ENCODE peak calls at places on chromosomes 2 and 18, in ten cellular contexts. One of them, this sample, is unnamed.

GRCh38 chr2:108820439-108820838 is 33.9 kb downstream of the CCDC138 start:
- DNase-seq in Calu3: no peak
- DNase-seq in breast epithelium: no peak
- DNase-seq in fibroblast of lung: no peak
- DNase-seq in kidney epithelial cell: no peak
- DNase-seq in pancreas: no peak
- DNase-seq in choroid plexus epithelial cell: no peak
- DNase-seq in adrenal gland: no peak
- DNase-seq in endothelial cell: no peak
- DNase-seq in progenitor cell of endocrine pancreas: no peak
- DNase-seq in this sample: no peak

GRCh38 chr2:100869146-100869545 is 49.2 kb downstream of the NPAS2 start:
- DNase-seq in fibroblast of lung: no peak
- DNase-seq in kidney epithelial cell: no peak
- DNase-seq in choroid plexus epithelial cell: no peak
- DNase-seq in adrenal gland: no peak
- DNase-seq in progenitor cell of endocrine pancreas: no peak
- DNase-seq in Calu3: no peak
- DNase-seq in pancreas: no peak
- DNase-seq in endothelial cell: no peak
- DNase-seq in breast epithelium: no peak
- DNase-seq in this sample: no peak

GRCh38 chr18:78972930-78973331 is 6.7 kb upstream of the SALL3 start:
- DNase-seq in adrenal gland: no peak
- DNase-seq in pancreas: no peak
- DNase-seq in choroid plexus epithelial cell: no peak
- DNase-seq in kidney epithelial cell: no peak
- DNase-seq in Calu3: no peak
- DNase-seq in breast epithelium: no peak
- DNase-seq in progenitor cell of endocrine pancreas: no peak
- DNase-seq in fibroblast of lung: no peak
- DNase-seq in endothelial cell: no peak
- DNase-seq in this sample: no peak

GRCh38 chr2:38702413-38702812 is 36.5 kb downstream of the GALM start:
- DNase-seq in endothelial cell: no peak
- DNase-seq in kidney epithelial cell: peak; percentile 52
- DNase-seq in choroid plexus epithelial cell: peak; percentile 80
- DNase-seq in breast epithelium: no peak
- DNase-seq in pancreas: no peak
- DNase-seq in fibroblast of lung: peak; percentile 97
- DNase-seq in Calu3: no peak
- DNase-seq in progenitor cell of endocrine pancreas: no peak
- DNase-seq in adrenal gland: peak; percentile 44
- DNase-seq in this sample: peak; percentile 86

GRCh38 chr2:166539340-166540162 is 45.5 kb upstream of the SCN7A start:
- DNase-seq in progenitor cell of endocrine pancreas: peak; percentile 27
- DNase-seq in endothelial cell: peak; percentile 65
- DNase-seq in breast epithelium: no peak
- DNase-seq in fibroblast of lung: peak; percentile 43
- DNase-seq in pancreas: no peak
- DNase-seq in choroid plexus epithelial cell: peak; percentile 81
- DNase-seq in Calu3: peak; percentile 61
- DNase-seq in kidney epithelial cell: peak; percentile 5
- DNase-seq in adrenal gland: peak; percentile 53
- DNase-seq in this sample: peak; percentile 82

GRCh38 chr2:165536861-165537499 is 67.5 kb downstream of the CSRNP3 start:
- DNase-seq in pancreas: no peak
- DNase-seq in breast epithelium: no peak
- DNase-seq in endothelial cell: no peak
- DNase-seq in progenitor cell of endocrine pancreas: no peak
- DNase-seq in Calu3: no peak
- DNase-seq in fibroblast of lung: no peak
- DNase-seq in choroid plexus epithelial cell: no peak
- DNase-seq in adrenal gland: no peak
- DNase-seq in kidney epithelial cell: no peak
- DNase-seq in this sample: no peak

GRCh38 chr2:189057316-189057715 is 83.1 kb downstream of the COL3A1 start:
- DNase-seq in pancreas: no peak
- DNase-seq in Calu3: no peak
- DNase-seq in breast epithelium: no peak
- DNase-seq in adrenal gland: no peak
- DNase-seq in endothelial cell: no peak
- DNase-seq in fibroblast of lung: no peak
- DNase-seq in kidney epithelial cell: no peak
- DNase-seq in progenitor cell of endocrine pancreas: no peak
- DNase-seq in choroid plexus epithelial cell: no peak
- DNase-seq in this sample: no peak

GRCh38 chr2:238946586-238947242 is 98.8 kb downstream of the TWIST2 start:
- DNase-seq in Calu3: no peak
- DNase-seq in fibroblast of lung: no peak
- DNase-seq in progenitor cell of endocrine pancreas: no peak
- DNase-seq in choroid plexus epithelial cell: no peak
- DNase-seq in breast epithelium: no peak
- DNase-seq in adrenal gland: peak; percentile 15
- DNase-seq in pancreas: no peak
- DNase-seq in kidney epithelial cell: no peak
- DNase-seq in endothelial cell: no peak
- DNase-seq in this sample: no peak

GRCh38 chr18:7809455-7809854 is 242.3 kb downstream of the PTPRM start:
- DNase-seq in pancreas: no peak
- DNase-seq in breast epithelium: no peak
- DNase-seq in fibroblast of lung: no peak
- DNase-seq in endothelial cell: no peak
- DNase-seq in Calu3: no peak
- DNase-seq in choroid plexus epithelial cell: no peak
- DNase-seq in adrenal gland: no peak
- DNase-seq in kidney epithelial cell: no peak
- DNase-seq in progenitor cell of endocrine pancreas: no peak
- DNase-seq in this sample: no peak

GRCh38 chr18:7809978-7810377 is 242.9 kb downstream of the PTPRM start:
- DNase-seq in choroid plexus epithelial cell: no peak
- DNase-seq in kidney epithelial cell: no peak
- DNase-seq in fibroblast of lung: no peak
- DNase-seq in progenitor cell of endocrine pancreas: no peak
- DNase-seq in Calu3: no peak
- DNase-seq in adrenal gland: no peak
- DNase-seq in endothelial cell: no peak
- DNase-seq in breast epithelium: no peak
- DNase-seq in pancreas: no peak
- DNase-seq in this sample: no peak

GRCh38 chr18:7808992-7809391 is 241.9 kb downstream of the PTPRM start:
- DNase-seq in fibroblast of lung: no peak
- DNase-seq in kidney epithelial cell: no peak
- DNase-seq in adrenal gland: no peak
- DNase-seq in endothelial cell: no peak
- DNase-seq in progenitor cell of endocrine pancreas: no peak
- DNase-seq in choroid plexus epithelial cell: no peak
- DNase-seq in breast epithelium: no peak
- DNase-seq in pancreas: no peak
- DNase-seq in Calu3: no peak
- DNase-seq in this sample: no peak

GRCh38 chr18:7805880-7806279 is 238.8 kb downstream of the PTPRM start:
- DNase-seq in breast epithelium: no peak
- DNase-seq in Calu3: no peak
- DNase-seq in kidney epithelial cell: no peak
- DNase-seq in endothelial cell: no peak
- DNase-seq in adrenal gland: no peak
- DNase-seq in pancreas: no peak
- DNase-seq in progenitor cell of endocrine pancreas: no peak
- DNase-seq in choroid plexus epithelial cell: no peak
- DNase-seq in fibroblast of lung: no peak
- DNase-seq in this sample: no peak

DNA sequence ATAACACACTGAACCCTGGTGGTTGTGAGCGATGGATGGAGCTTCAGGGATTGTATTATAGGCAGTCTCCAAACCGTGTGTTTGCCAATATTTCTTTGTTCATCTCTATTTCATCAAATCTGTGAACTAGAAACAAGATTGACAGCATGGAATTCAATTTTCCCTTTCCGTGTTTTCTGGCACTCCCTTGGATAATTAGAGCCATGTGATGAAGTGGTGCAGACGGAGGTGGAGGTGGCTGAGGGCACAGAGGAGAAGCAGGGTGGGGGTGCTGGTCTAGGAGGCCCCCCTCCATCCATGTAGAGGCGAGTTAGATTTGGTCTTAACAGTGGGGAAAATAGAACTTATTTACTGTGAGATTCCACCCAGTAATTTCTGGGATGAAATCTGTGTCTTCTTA is 240.9 kb downstream of the PTPRM start:
- DNase-seq in Calu3: no peak
- DNase-seq in kidney epithelial cell: no peak
- DNase-seq in choroid plexus epithelial cell: no peak
- DNase-seq in pancreas: no peak
- DNase-seq in endothelial cell: no peak
- DNase-seq in progenitor cell of endocrine pancreas: no peak
- DNase-seq in fibroblast of lung: no peak
- DNase-seq in adrenal gland: no peak
- DNase-seq in breast epithelium: no peak
- DNase-seq in this sample: no peak
- TF ChIP-seq CTCF in Calu3: no peak
- TF ChIP-seq CTCF in kidney epithelial cell: no peak
- TF ChIP-seq CTCF in choroid plexus epithelial cell: no peak
- TF ChIP-seq CTCF in pancreas: no peak
- TF ChIP-seq CTCF in endothelial cell: no peak
- TF ChIP-seq CTCF in progenitor cell of endocrine pancreas: no peak
- TF ChIP-seq CTCF in fibroblast of lung: no peak
- TF ChIP-seq CTCF in adrenal gland: no peak
- TF ChIP-seq CTCF in breast epithelium: no peak
- TF ChIP-seq CTCF in this sample: no peak

DNA sequence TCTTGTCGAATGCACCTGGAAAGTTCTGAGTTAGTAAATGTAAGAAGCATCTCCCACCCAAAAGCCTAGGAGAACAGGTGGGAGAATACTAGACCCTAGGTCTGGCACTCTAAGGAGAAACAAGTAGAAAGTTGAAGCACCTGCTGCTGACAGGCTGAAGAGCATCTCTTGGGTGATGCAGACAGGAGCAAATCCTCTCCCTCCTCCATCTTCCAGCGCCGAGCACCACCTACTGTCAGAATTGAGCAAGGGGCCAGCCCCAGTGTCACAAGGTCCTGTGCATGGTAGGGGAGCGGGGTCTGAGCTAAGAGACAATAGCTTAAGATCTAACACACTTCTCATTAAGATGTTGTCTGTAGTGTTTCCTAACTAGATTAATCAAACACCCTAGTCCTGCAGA is 52.9 kb downstream of the HK2 start:
- DNase-seq in endothelial cell: no peak
- DNase-seq in progenitor cell of endocrine pancreas: no peak
- DNase-seq in fibroblast of lung: no peak
- DNase-seq in choroid plexus epithelial cell: no peak
- DNase-seq in breast epithelium: no peak
- DNase-seq in adrenal gland: no peak
- DNase-seq in Calu3: no peak
- DNase-seq in pancreas: no peak
- DNase-seq in kidney epithelial cell: no peak
- DNase-seq in this sample: no peak
- TF ChIP-seq CTCF in endothelial cell: no peak
- TF ChIP-seq CTCF in progenitor cell of endocrine pancreas: no peak
- TF ChIP-seq CTCF in fibroblast of lung: no peak
- TF ChIP-seq CTCF in choroid plexus epithelial cell: no peak
- TF ChIP-seq CTCF in breast epithelium: no peak
- TF ChIP-seq CTCF in adrenal gland: no peak
- TF ChIP-seq CTCF in Calu3: no peak
- TF ChIP-seq CTCF in pancreas: no peak
- TF ChIP-seq CTCF in kidney epithelial cell: no peak
- TF ChIP-seq CTCF in this sample: no peak

DNA sequence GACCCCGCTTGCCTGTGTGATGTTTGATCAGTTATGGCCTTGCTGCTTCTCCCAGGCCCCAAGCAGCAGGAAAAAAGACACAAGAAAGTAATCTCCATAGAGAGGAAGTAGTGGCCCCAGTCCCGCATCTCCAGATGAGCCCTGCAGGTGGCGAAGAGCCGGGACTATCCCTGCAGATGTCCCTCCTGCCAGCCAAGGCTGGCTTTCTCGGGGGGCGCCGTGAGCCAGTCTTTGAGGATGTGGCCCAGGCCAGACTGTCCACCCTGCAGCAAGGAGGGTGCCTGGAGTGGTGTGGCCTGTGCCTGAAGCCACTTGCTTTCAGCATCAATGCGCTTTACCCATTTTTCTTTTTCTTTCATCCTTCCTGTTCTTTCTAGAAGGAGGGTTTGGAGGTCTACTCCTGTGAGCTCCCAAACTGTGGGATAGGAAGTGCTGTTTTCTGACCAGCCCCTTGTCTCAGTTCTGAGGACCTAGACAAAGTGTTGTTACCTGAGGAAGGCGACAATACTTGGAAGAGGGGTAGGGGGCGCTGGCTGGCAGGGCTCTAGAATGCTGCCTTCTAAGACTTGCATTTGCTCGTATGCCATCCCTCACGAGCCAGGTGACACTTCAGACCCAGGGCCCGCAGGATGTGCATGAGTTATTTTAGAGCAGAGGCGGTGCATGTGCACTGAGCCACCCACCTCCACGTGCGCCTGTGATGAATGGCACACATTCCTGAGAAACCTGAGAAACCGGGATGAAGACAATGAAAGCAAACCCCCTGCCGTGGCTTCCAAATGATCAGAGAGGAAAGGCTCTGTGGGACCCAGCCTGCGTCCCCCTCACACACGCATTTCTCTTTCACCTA is 255.8 kb downstream of the FBXO15 start:
- DNase-seq in Calu3: no peak
- DNase-seq in progenitor cell of endocrine pancreas: peak; percentile 23
- DNase-seq in choroid plexus epithelial cell: no peak
- DNase-seq in breast epithelium: no peak
- DNase-seq in pancreas: no peak
- DNase-seq in fibroblast of lung: no peak
- DNase-seq in adrenal gland: no peak
- DNase-seq in endothelial cell: peak; percentile 24
- DNase-seq in kidney epithelial cell: no peak
- DNase-seq in this sample: no peak
- TF ChIP-seq CTCF in Calu3: no peak
- TF ChIP-seq CTCF in progenitor cell of endocrine pancreas: peak; percentile 51
- TF ChIP-seq CTCF in choroid plexus epithelial cell: peak; percentile 35
- TF ChIP-seq CTCF in breast epithelium: no peak
- TF ChIP-seq CTCF in pancreas: no peak
- TF ChIP-seq CTCF in fibroblast of lung: no peak
- TF ChIP-seq CTCF in adrenal gland: no peak
- TF ChIP-seq CTCF in endothelial cell: peak; percentile 35
- TF ChIP-seq CTCF in kidney epithelial cell: peak; percentile 18
- TF ChIP-seq CTCF in this sample: no peak

GRCh38 chr2:205998601-205999000 is 87.4 kb downstream of the INO80D start:
- DNase-seq in Calu3: no peak
- DNase-seq in endothelial cell: no peak
- DNase-seq in breast epithelium: no peak
- DNase-seq in progenitor cell of endocrine pancreas: no peak
- DNase-seq in fibroblast of lung: peak; percentile 28
- DNase-seq in adrenal gland: no peak
- DNase-seq in choroid plexus epithelial cell: peak; percentile 21
- DNase-seq in kidney epithelial cell: no peak
- DNase-seq in pancreas: no peak
- DNase-seq in this sample: no peak

GRCh38 chr2:205996156-205996555 is 89.8 kb downstream of the INO80D start:
- DNase-seq in pancreas: no peak
- DNase-seq in breast epithelium: no peak
- DNase-seq in endothelial cell: no peak
- DNase-seq in adrenal gland: no peak
- DNase-seq in choroid plexus epithelial cell: peak; percentile 20
- DNase-seq in fibroblast of lung: no peak
- DNase-seq in kidney epithelial cell: no peak
- DNase-seq in progenitor cell of endocrine pancreas: no peak
- DNase-seq in Calu3: no peak
- DNase-seq in this sample: no peak

GRCh38 chr2:205990104-205990503 is 95.9 kb downstream of the INO80D start:
- DNase-seq in pancreas: no peak
- DNase-seq in adrenal gland: no peak
- DNase-seq in endothelial cell: no peak
- DNase-seq in kidney epithelial cell: no peak
- DNase-seq in fibroblast of lung: no peak
- DNase-seq in breast epithelium: no peak
- DNase-seq in choroid plexus epithelial cell: no peak
- DNase-seq in progenitor cell of endocrine pancreas: no peak
- DNase-seq in Calu3: no peak
- DNase-seq in this sample: no peak

GRCh38 chr2:205994344-205994743 is 91.6 kb downstream of the INO80D start:
- DNase-seq in kidney epithelial cell: no peak
- DNase-seq in endothelial cell: no peak
- DNase-seq in Calu3: no peak
- DNase-seq in progenitor cell of endocrine pancreas: no peak
- DNase-seq in pancreas: no peak
- DNase-seq in fibroblast of lung: no peak
- DNase-seq in choroid plexus epithelial cell: no peak
- DNase-seq in adrenal gland: no peak
- DNase-seq in breast epithelium: no peak
- DNase-seq in this sample: no peak

GRCh38 chr2:205995260-205995659 is 90.7 kb downstream of the INO80D start:
- DNase-seq in pancreas: no peak
- DNase-seq in endothelial cell: no peak
- DNase-seq in Calu3: no peak
- DNase-seq in breast epithelium: no peak
- DNase-seq in progenitor cell of endocrine pancreas: no peak
- DNase-seq in kidney epithelial cell: no peak
- DNase-seq in adrenal gland: no peak
- DNase-seq in choroid plexus epithelial cell: no peak
- DNase-seq in fibroblast of lung: no peak
- DNase-seq in this sample: no peak
- TF ChIP-seq CTCF in pancreas: no peak
- TF ChIP-seq CTCF in endothelial cell: no peak
- TF ChIP-seq CTCF in Calu3: no peak
- TF ChIP-seq CTCF in breast epithelium: no peak
- TF ChIP-seq CTCF in progenitor cell of endocrine pancreas: peak; percentile 17
- TF ChIP-seq CTCF in kidney epithelial cell: no peak
- TF ChIP-seq CTCF in adrenal gland: no peak
- TF ChIP-seq CTCF in choroid plexus epithelial cell: peak; percentile 33
- TF ChIP-seq CTCF in fibroblast of lung: peak; percentile 15
- TF ChIP-seq CTCF in this sample: no peak